ENCODE peak calls at places on chromosomes 12 and 14, in nine cellular contexts. L is effector memory CD8-positive, alpha-beta T cell; N is pancreas; K is stimulated activated CD4-positive, alpha-beta T cell treated with anti-CD3 and anti-CD28 coated beads, Interleukin-15, amount 100 ng/mL, for 1 hour; G is heart right ventricle; E is stimulated activated CD8-positive, alpha-beta memory T cell treated with anti-CD3 and anti-CD28 coated beads, Interleukin-15, amount 100 ng/mL, for 1 hour; Q is AG10803; A is T-helper 2 cell; I is right cardiac atrium. H is an unnamed sample.

GRCh38 chr12:132077322-132078100 is 66.6 kb downstream of the DDX51 start:
- DNase-seq in A (no peak), N (no peak), G (no peak), Q (no peak), K (no peak), I (no peak), E (no peak), L (no peak), H (no peak)

GRCh38 chr12:10171954-10172353 is at the start of gene OLR1:
- DNase-seq in K (no peak), Q (no peak), E (no peak), A (no peak), G (no peak), I (no peak), N (no peak), L (no peak), H (no peak)

GRCh38 chr12:85130631-85131030 is 94.5 kb downstream of the LRRIQ1 start:
- DNase-seq in I (no peak), G (no peak), K (no peak), A (no peak), L (no peak), Q (no peak), E (no peak), N (no peak), H (no peak)

GRCh38 chr12:54431911-54432814 is 13.1 kb upstream of the ITGA5 start:
- DNase-seq in A (no peak), K (no peak), G (peak), E (no peak), Q (peak), L (no peak), I (peak), N (no peak), H (no peak)

GRCh38 chr12:77686760-77687159 is 143.9 kb upstream of the NAV3 start:
- DNase-seq in G (no peak), N (no peak), K (no peak), E (no peak), A (no peak), I (no peak), L (no peak), Q (peak), H (no peak)

GRCh38 chr12:57272337-57273151 is 21.6 kb upstream of the STAC3 start:
- DNase-seq in G (peak), E (no peak), N (no peak), Q (peak), L (no peak), A (no peak), K (no peak), I (no peak), H (no peak)

GRCh38 chr12:49274396-49275069 is 9.7 kb downstream of the TUBA1C start:
- DNase-seq in A (no peak), N (no peak), Q (no peak), L (no peak), G (peak), E (no peak), K (no peak), I (no peak), H (no peak)

GRCh38 chr12:116773276-116773731 is 35.2 kb downstream of the RNFT2 start:
- DNase-seq in Q (peak), N (no peak), E (no peak), L (no peak), I (no peak), A (no peak), K (no peak), G (no peak), H (no peak)

GRCh38 chr12:3837049-3837448 is 36.1 kb downstream of the PARP11 start:
- DNase-seq in N (no peak), L (no peak), A (no peak), G (no peak), E (no peak), I (no peak), K (no peak), Q (no peak), H (no peak)

GRCh38 chr14:93330609-93331000 is 2.2 kb downstream of the BTBD7 start:
- DNase-seq in I (no peak), G (no peak), A (no peak), N (no peak), Q (no peak), L (no peak), E (no peak), K (no peak), H (no peak)